ENCODE peak calls at places on chromosome 16, in five cellular contexts. Q, F, E, H and C are unnamed samples.

GRCh38 chr16:77723108-77723514 is 797 bp downstream of the NUDT7 start:
- DNase-seq in Q (peak), F (peak), E (peak), H (peak), C (peak)

GRCh38 chr16:10624527-10624926 is 44.1 kb upstream of the EMP2 start:
- DNase-seq in Q (no peak), F (no peak), E (no peak), H (no peak), C (no peak)

GRCh38 chr16:21703589-21704174 is 39.9 kb downstream of the OTOA start:
- DNase-seq in Q (no peak), F (no peak), E (no peak), H (no peak), C (no peak)

GRCh38 chr16:9135797-9136196 is 44.4 kb downstream of the HAPSTR1 start:
- DNase-seq in Q (no peak), F (no peak), E (no peak), H (no peak), C (no peak)

GRCh38 chr16:83992624-83993023 is 24.6 kb downstream of the NECAB2 start:
- DNase-seq in Q (peak), F (no peak), E (peak), H (peak), C (peak)

GRCh38 chr16:26735521-26735920 is 331.2 kb upstream of the C16orf82 start:
- DNase-seq in Q (no peak), F (no peak), E (no peak), H (no peak), C (no peak)

GRCh38 chr16:82265809-82266208 is 95.8 kb upstream of the MPHOSPH6 start:
- DNase-seq in Q (no peak), F (no peak), E (no peak), H (no peak), C (no peak)

GRCh38 chr16:24729967-24730815 is 740 bp downstream of the TNRC6A start:
- DNase-seq in Q (peak), F (peak), E (peak), H (peak), C (no peak)

GRCh38 chr16:82580293-82580900 is 46.4 kb upstream of the CDH13 start:
- DNase-seq in Q (no peak), F (peak), E (peak), H (no peak), C (peak)

GRCh38 chr16:83808573-83809014 is 816 bp downstream of the HSBP1 start:
- DNase-seq in Q (no peak), F (peak), E (peak), H (no peak), C (no peak)

GRCh38 chr16:73171901-73172619 is 124.1 kb upstream of the ZFHX3 start:
- DNase-seq in Q (no peak), F (peak), E (no peak), H (no peak), C (no peak)

GRCh38 chr16:23784811-23785447 is 30.1 kb downstream of the CHP2 start:
- DNase-seq in Q (no peak), F (no peak), E (peak), H (peak), C (no peak)

GRCh38 chr16:9778879-9779278 is 403.3 kb downstream of the GRIN2A start:
- DNase-seq in Q (no peak), F (no peak), E (no peak), H (no peak), C (no peak)

GRCh38 chr16:71423016-71423415 is 18.8 kb downstream of the TLE7 start:
- DNase-seq in Q (no peak), F (no peak), E (no peak), H (no peak), C (no peak)

GRCh38 chr16:76797457-76797856 is 393.5 kb upstream of the MON1B start:
- DNase-seq in Q (no peak), F (no peak), E (no peak), H (no peak), C (no peak)

GRCh38 chr16:51465026-51465425 is 314.0 kb upstream of the SALL1 start:
- DNase-seq in Q (no peak), F (no peak), E (peak), H (peak), C (peak)

GRCh38 chr16:14378131-14378551 is 251.9 kb downstream of the PARN start:
- DNase-seq in Q (no peak), F (no peak), E (peak), H (peak), C (peak)

DNA sequence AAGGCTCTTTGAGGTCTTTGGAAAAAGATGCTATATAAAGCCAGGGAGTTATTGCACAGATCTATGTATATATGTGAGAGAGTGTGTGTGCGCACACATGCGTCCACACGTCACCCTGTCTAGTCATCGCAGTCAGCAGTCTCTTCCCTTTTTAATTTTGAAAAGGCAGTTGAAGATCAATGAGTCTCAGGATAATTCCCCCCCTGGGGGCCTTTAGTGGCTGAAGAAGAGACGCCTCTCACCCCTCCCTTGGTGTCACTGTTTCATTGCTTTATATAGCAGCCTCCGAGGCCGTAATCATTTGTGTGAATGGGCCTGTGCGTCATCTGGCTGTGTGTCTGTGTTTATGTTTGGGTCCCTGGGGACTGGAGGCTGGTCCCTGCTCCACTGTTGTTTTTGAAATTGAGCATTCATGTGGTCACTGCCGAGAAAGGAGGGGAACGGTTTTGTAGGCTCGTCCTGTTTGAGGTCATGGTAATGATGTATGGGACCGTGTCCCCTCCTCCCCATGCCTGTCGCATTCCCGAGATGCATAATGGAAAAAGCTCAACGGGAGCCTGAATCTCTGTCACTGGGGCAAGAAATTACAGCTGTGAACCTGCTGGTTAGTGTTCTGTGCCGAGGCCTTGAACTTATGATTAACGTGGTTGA is 143.9 kb downstream of the SNX29 start:
- DNase-seq in Q (peak), F (no peak), E (peak), H (peak), C (peak)
- H3K4me3 ChIP-seq in Q (peak), F (no peak), E (no peak), H (no peak), C (no peak)

GRCh38 chr16:67888311-67888710 is 3.6 kb downstream of the NRN1L start:
- DNase-seq in Q (no peak), F (no peak), E (no peak), H (no peak), C (no peak)
- TF ChIP-seq CTCF in Q (no peak), F (no peak), E (no peak), H (no peak), C (no peak)

DNA sequence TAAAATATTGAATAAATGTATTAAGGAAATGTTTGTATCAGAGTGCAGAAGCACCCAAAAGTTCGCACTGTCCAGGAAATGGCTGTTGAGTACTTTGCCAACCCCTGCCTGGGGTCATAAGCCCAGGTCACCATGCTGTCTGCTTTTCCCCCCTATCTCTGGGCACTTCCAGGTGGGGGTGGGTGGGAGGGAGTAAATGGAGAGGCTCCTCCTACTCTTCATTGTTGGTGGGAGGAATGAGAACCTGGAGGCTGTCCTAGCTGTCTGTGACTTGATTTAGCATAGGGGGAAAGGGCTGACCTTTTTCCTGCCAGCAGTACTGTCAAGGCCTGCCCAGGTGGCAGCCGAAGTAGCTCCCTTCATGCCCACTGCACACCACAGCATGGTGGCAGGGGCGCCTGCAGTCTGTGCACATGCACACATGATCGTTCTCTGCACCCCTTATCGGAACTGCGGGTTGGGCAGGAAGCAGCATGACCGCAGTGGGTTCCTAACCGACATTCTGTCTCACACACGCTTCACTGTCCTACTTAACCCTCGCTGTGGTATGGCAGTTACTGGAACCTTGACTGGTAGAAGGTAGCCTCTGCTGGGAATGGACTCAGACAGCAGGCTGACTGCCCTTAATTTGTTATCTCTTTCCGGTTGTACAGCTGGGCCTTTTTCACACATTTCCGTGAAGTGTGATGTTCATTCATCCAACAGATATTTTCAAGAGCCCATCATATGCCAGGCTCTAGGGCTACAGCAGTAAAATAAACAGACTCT is 41.5 kb downstream of the LDHD start:
- DNase-seq in Q (no peak), F (no peak), E (no peak), H (no peak), C (no peak)
- H3K4me3 ChIP-seq in Q (no peak), F (no peak), E (no peak), H (no peak), C (no peak)

DNA sequence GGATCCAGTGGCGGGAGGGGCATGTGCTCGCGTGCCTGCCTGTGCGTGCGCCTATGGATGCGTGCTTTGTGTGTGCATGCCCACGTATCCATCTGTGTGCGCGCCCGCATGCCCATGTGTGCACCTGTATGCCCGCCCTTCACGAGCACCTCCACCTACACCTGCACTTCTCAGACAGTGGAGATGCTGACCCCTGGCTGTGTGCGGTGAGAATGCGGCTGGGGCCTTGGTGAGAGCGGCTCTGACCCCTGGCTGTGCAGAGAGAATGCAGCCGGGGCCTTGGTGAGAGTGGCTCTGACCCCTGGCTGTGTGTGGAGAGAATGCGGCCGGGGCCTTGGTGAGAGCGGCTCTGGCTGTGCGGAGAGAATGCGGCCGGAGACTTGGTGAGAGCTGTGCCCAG is 33.9 kb downstream of the AXIN1 start:
- DNase-seq in Q (no peak), F (peak), E (no peak), H (no peak), C (no peak)
- TF ChIP-seq CTCF in Q (no peak), F (no peak), E (no peak), H (no peak), C (no peak)

GRCh38 chr16:27947696-27948095 is 115.8 kb downstream of the GSG1L start:
- DNase-seq in Q (no peak), F (no peak), E (no peak), H (no peak), C (no peak)
- H3K4me3 ChIP-seq in Q (no peak), F (no peak), E (no peak), H (no peak), C (no peak)

GRCh38 chr16:69848635-69849545 is 86.8 kb downstream of the WWP2 start:
- DNase-seq in Q (peak), F (no peak), E (peak), H (peak), C (peak)
- TF ChIP-seq CTCF in Q (peak), F (peak), E (no peak), H (peak), C (peak)

DNA sequence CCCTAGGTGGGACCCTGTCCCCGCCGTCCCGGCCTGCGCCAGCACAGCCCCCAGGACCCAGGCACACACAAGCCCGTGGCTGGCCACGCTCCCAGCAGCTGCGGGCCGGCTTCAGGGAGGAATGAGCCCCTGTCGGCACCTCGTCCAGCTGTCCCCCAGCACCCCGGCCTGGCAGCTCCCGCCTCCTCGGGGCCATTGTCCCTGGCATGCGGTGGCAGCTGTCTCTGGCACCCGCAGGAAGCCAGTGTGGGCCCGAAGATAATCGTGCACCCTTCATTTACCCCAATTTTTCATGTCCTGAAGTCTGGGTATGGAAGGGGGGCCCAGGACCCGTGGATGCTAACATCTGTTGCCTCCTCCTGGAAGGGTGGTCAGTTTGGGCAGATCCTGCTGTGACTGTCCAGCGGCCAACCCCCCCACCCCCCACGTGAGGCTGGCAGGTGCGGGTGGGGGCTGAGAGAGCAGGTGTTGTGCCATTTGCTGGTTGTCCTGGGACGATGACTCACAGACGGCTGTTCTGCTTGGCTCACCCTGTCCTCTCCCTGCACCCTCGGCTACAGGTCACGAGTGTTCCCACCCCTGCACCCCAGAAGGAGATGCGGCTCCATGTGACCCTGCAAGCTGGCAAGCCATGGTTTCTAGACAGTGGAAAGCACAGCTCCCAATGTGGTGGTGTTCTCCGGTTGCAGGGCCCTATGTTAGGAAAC is 4.0 kb upstream of the LMF1 start:
- DNase-seq in Q (no peak), F (peak), E (no peak), H (no peak), C (no peak)
- H3K4me3 ChIP-seq in Q (no peak), F (no peak), E (no peak), H (no peak), C (no peak)

GRCh38 chr16:31456988-31457360 is 2.3 kb upstream of the ARMC5 start:
- DNase-seq in Q (no peak), F (no peak), E (no peak), H (no peak), C (no peak)

GRCh38 chr16:31458835-31459721 is at the start of gene ARMC5:
- DNase-seq in Q (peak), F (peak), E (peak), H (peak), C (peak)

GRCh38 chr16:31459722-31460581 is 651 bp downstream of the ARMC5 start:
- DNase-seq in Q (peak), F (peak), E (peak), H (peak), C (peak)

GRCh38 chr16:31460582-31461002 is 1.3 kb downstream of the ARMC5 start:
- DNase-seq in Q (no peak), F (peak), E (peak), H (peak), C (peak)

GRCh38 chr16:31458073-31458834 is 1.0 kb upstream of the ARMC5 start:
- DNase-seq in Q (no peak), F (peak), E (peak), H (peak), C (peak)
- TF ChIP-seq CTCF in Q (peak), F (no peak), E (no peak), H (peak), C (peak)